ENCODE peak calls at places on chromosomes 12 and 14, in five cellular contexts. B, W, P, C and Z are unnamed samples.

GRCh38 chr12:10690906-10691305 is 17.1 kb upstream of the STYK1 start:
- DNase-seq in W (no peak), C (no peak), B (no peak), P (no peak), Z (no peak)

GRCh38 chr14:49892301-49892635 is 614 bp upstream of the ARF6 start:
- DNase-seq in C (no peak), P (peak; percentile 85), W (peak; percentile 81), B (peak; percentile 92), Z (peak; percentile 70)

GRCh38 chr12:48074266-48074665 is 31.6 kb downstream of the SENP1 start:
- DNase-seq in B (no peak), C (no peak), W (no peak), P (no peak), Z (no peak)

GRCh38 chr14:30608533-30609006 is 13.5 kb upstream of the SCFD1 start:
- DNase-seq in W (no peak), B (peak; percentile 44), P (peak; percentile 23), C (no peak), Z (no peak)

GRCh38 chr14:77098470-77099353 is 654 bp downstream of the CIPC start:
- DNase-seq in C (peak; percentile 89), W (peak; percentile 73), P (no peak), B (no peak), Z (peak; percentile 71)

GRCh38 chr12:122125452-122126341 is 47.1 kb downstream of the MLXIP start:
- DNase-seq in W (no peak), B (no peak), P (no peak), C (peak; percentile 48), Z (no peak)

GRCh38 chr14:100851586-100851916 is 25.6 kb downstream of the MEG3 start:
- DNase-seq in W (no peak), C (peak; percentile 68), B (no peak), P (no peak), Z (no peak)

GRCh38 chr12:103840399-103840880 is 594 bp downstream of the NT5DC3 start:
- DNase-seq in W (no peak), P (peak; percentile 39), C (peak; percentile 89), B (no peak), Z (no peak)

GRCh38 chr14:76773956-76774355 is 12.7 kb downstream of the VASH1 start:
- DNase-seq in P (no peak), W (peak; percentile 54), C (peak; percentile 70), B (no peak), Z (no peak)

GRCh38 chr14:65656554-65656953 is 244.0 kb downstream of the FUT8 start:
- DNase-seq in B (no peak), W (no peak), C (no peak), P (no peak), Z (no peak)

GRCh38 chr14:92225731-92226130 is 97.2 kb upstream of the SLC24A4 start:
- DNase-seq in W (no peak), C (no peak), B (peak; percentile 4), P (no peak), Z (no peak)

GRCh38 chr14:55240526-55241178 is 30.6 kb upstream of the FBXO34 start:
- DNase-seq in P (no peak), W (no peak), C (peak; percentile 74), B (peak; percentile 75), Z (no peak)

GRCh38 chr14:104657563-104658324 is 31.7 kb upstream of the INF2 start:
- DNase-seq in P (no peak), C (peak; percentile 55), B (no peak), W (no peak), Z (no peak)

GRCh38 chr12:75910452-75910722 is 121.2 kb downstream of the PHLDA1 start:
- DNase-seq in W (no peak), B (no peak), P (no peak), C (no peak), Z (no peak)
- H3K27ac ChIP-seq in W (no peak overlapping the region), B (no peak overlapping the region), P (no peak overlapping the region), C (no peak overlapping the region), Z (no peak overlapping the region)

GRCh38 chr12:45623221-45623620 is 106.3 kb upstream of the ARID2 start:
- DNase-seq in P (no peak), C (no peak), W (no peak), B (no peak), Z (no peak)
- H3K27ac ChIP-seq in P (no peak overlapping the region), C (no peak overlapping the region), W (no peak overlapping the region), B (no peak overlapping the region), Z (no peak overlapping the region)

GRCh38 chr14:95462491-95462890 is 54.0 kb downstream of the SYNE3 start:
- DNase-seq in W (no peak), P (no peak), B (no peak), C (no peak), Z (no peak)

GRCh38 chr14:95464524-95464923 is 51.9 kb downstream of the SYNE3 start:
- DNase-seq in C (no peak), W (no peak), B (no peak), P (no peak), Z (no peak)

GRCh38 chr14:95463173-95463901 is 53.1 kb downstream of the SYNE3 start:
- DNase-seq in W (no peak), C (no peak), B (no peak), P (no peak), Z (no peak)

GRCh38 chr14:95465358-95465757 is 51.1 kb downstream of the SYNE3 start:
- DNase-seq in C (no peak), P (no peak), B (no peak), W (no peak), Z (no peak)

DNA sequence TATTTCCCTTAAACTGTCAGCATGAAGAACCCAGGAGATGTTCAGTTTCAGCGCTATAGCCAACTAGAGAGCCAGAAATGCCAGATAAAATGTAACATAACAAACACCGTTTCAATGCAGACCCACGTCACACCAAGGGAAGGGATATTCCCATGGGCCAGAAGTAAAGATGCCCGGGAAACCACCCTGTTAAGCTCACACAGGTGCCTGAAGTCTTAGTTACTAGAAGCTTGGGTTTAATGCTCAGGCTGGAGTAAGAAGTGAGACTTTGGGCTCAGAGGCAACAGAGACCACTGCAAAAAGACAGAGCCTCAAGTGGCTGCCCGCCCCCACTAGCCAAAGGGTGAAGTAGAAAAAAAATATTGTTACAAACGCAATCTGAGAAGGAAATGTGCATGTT is 52.3 kb downstream of the SYNE3 start:
- DNase-seq in C (no peak), P (no peak), W (no peak), B (no peak), Z (no peak)
- H3K27ac ChIP-seq in C (no peak overlapping the region), P (no peak overlapping the region), W (no peak overlapping the region), B (no peak overlapping the region), Z (no peak overlapping the region)

GRCh38 chr14:34355584-34356266 is 106.3 kb downstream of the SPTSSA start:
- DNase-seq in W (peak; percentile 63), B (peak; percentile 73), P (no peak), C (no peak), Z (no peak)
- H3K27ac ChIP-seq in W (peak overlapping the region; percentile 49), B (no peak overlapping the region), P (no peak overlapping the region), C (no peak overlapping the region), Z (no peak overlapping the region)

DNA sequence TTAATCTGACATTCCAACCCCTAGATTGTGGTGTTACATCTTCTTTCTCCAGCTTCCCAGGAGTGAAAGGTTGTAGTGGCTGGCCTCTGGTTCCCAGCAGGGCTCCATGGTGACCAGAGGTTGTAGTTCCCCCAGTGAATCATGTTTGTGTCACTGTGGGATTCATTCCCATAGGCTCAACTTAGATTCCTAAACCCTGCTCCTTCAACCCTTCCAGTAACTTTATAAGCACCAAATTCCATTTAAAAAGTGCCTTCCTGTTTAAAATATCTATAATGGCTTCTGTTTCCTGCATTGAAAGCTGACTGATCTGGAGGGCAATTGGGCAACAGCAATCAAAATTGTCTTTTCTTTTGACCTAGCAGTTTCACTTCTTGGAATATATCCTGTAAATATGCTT is 40.5 kb upstream of the TBC1D15 start:
- DNase-seq in C (no peak), B (peak; percentile 2), P (peak; percentile 80), W (no peak), Z (no peak)
- H3K27ac ChIP-seq in C (no peak overlapping the region), B (no peak overlapping the region), P (peak overlapping the region; percentile 91), W (no peak overlapping the region), Z (no peak overlapping the region)

GRCh38 chr12:109893250-109893995 is 6.7 kb upstream of the TCHP start:
- DNase-seq in W (no peak), C (no peak), B (no peak), P (no peak), Z (no peak)
- H3K27ac ChIP-seq in W (no peak overlapping the region), C (no peak overlapping the region), B (no peak overlapping the region), P (no peak overlapping the region), Z (no peak overlapping the region)

GRCh38 chr14:78972440-78972839 is 802.3 kb downstream of the NRXN3 start:
- DNase-seq in P (no peak), C (no peak), B (no peak), W (no peak), Z (no peak)

GRCh38 chr14:78967111-78967809 is 797.1 kb downstream of the NRXN3 start:
- DNase-seq in P (no peak), C (no peak), W (no peak), B (no peak), Z (no peak)

GRCh38 chr14:78968249-78968648 is 798.1 kb downstream of the NRXN3 start:
- DNase-seq in B (no peak), P (no peak), W (no peak), C (no peak), Z (no peak)

GRCh38 chr14:78974691-78975090 is 804.5 kb downstream of the NRXN3 start:
- DNase-seq in C (no peak), W (no peak), P (peak; percentile 71), B (peak; percentile 50), Z (no peak)

DNA sequence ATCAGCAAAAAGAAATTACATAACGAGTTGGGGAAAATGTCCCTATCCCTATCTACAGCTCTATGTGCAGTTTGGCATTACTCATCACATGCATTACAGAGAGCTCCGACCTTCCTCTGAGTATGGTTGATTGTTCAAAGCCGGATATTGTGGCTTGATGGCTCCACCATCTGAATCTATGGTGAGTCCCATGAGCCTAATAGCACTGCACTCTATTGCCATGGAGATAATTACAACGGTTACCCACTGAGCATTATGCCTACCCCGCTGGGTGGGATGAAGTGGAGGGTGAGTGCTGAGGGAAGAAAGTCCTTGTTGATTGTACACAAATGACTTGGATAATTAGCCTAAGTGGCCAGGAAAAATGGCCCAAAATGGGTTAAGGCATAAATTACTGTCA is 800.5 kb downstream of the NRXN3 start:
- DNase-seq in W (no peak), P (peak; percentile 94), C (no peak), B (no peak), Z (no peak)
- H3K27ac ChIP-seq in W (no peak overlapping the region), P (no peak overlapping the region), C (no peak overlapping the region), B (no peak overlapping the region), Z (no peak overlapping the region)

GRCh38 chr12:55970775-55971174 is 3.1 kb upstream of the RAB5B start:
- DNase-seq in P (no peak), W (no peak), B (peak; percentile 58), C (no peak), Z (no peak)
- H3K27ac ChIP-seq in P (no peak overlapping the region), W (no peak overlapping the region), B (peak overlapping the region; percentile 94), C (no peak overlapping the region), Z (no peak overlapping the region)

DNA sequence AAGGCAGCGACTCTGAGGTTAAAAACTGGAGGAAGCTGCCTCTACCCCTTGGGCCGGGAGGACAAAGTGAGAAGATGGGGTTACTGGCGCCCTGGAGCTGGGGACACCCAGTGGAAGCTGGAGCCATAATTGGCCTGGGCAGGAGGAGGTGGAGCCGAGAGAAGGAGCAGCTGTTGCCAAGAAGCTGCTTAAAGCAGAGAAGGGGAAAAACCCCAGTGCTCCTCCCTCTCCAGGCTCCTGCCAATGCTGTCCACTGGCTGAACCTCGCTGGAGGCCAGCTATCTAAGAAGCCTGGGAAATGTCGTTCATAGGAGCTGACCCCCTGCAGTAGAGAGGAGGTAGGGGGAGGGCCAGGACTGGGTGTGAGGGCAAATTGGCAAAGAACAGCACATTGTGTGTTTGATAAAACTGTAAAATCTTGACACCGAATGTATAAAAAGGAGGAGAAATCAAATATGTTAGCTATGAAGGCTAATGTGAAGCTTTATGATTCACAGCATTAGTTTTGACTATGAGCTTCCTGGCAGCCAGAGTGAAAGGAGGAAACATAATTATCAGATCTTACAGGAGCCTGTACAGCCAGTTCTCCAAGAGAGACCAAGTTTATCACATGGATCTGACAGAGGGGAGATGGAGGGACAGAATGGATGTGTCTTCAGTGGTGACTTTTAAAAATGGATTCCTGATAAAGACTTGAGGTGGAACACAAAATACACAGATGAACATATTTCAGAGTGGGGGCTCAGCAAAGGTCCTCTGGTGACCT is 9.5 kb downstream of the HHIPL1 start:
- DNase-seq in W (no peak), C (no peak), P (peak; percentile 48), B (peak; percentile 79), Z (no peak)
- H3K27ac ChIP-seq in W (no peak overlapping the region), C (no peak overlapping the region), P (no peak overlapping the region), B (no peak overlapping the region), Z (peak overlapping the region; percentile 19)